ENCODE peak calls at places on chromosomes 4 and X, in ten cellular contexts. J is A549, S is IMR-90, Z is glutamatergic neuron, M is endothelial cell, L is GM13976, A is natural killer cell, I is ascending aorta, N is WTC11, X is PC-3. D is an unnamed sample.

GRCh38 chrX:5117816-5118215 is 1110.9 kb downstream of the NLGN4X start:
- DNase-seq in J (no peak), N (no peak), Z (no peak), S (no peak), L (no peak), M (no peak), A (no peak), I (no peak), X (peak), D (no peak)

GRCh38 chrX:36575670-36576069 is 432.5 kb upstream of the FAM47C start:
- DNase-seq in Z (no peak), X (no peak), S (no peak), L (no peak), A (no peak), J (no peak), N (peak), M (no peak), I (no peak), D (no peak)

GRCh38 chr4:113052379-113052951 is 3.0 kb downstream of the ANK2 start:
- DNase-seq in Z (no peak), L (peak), X (peak), N (no peak), I (no peak), A (no peak), J (no peak), S (peak), M (no peak), D (no peak)

GRCh38 chrX:46642145-46642544 is 68.6 kb downstream of the CHST7 start:
- DNase-seq in L (no peak), A (no peak), Z (no peak), N (no peak), M (no peak), J (peak), I (no peak), S (peak), X (peak), D (no peak)

GRCh38 chr4:71497078-71497477 is 158.3 kb downstream of the SLC4A4 start:
- DNase-seq in M (no peak), L (no peak), A (no peak), S (no peak), N (no peak), J (no peak), Z (no peak), I (no peak), X (no peak), D (no peak)

GRCh38 chr4:119211856-119212250 is 660 bp upstream of the USP53 start:
- DNase-seq in A (no peak), Z (no peak), X (no peak), S (no peak), I (no peak), J (no peak), N (no peak), L (no peak), M (no peak), D (no peak)

GRCh38 chr4:102625232-102625930 is 124.2 kb downstream of the NFKB1 start:
- DNase-seq in X (peak), A (peak), I (no peak), M (no peak), S (peak), J (no peak), L (peak), N (peak), Z (no peak), D (no peak)

GRCh38 chrX:107574054-107574683 is 54.1 kb upstream of the PRPS1 start:
- DNase-seq in X (peak), S (peak), A (no peak), N (no peak), M (no peak), Z (no peak), L (no peak), J (peak), I (no peak), D (no peak)

GRCh38 chr4:53929955-53930798 is 134.2 kb downstream of the CHIC2 start:
- DNase-seq in X (peak), A (peak), L (peak), Z (peak), S (peak), M (peak), N (peak), J (peak), I (peak), D (no peak)

GRCh38 chrX:40140706-40141499 is 43.1 kb upstream of the BCOR start:
- DNase-seq in N (peak), Z (no peak), L (no peak), M (no peak), J (no peak), A (no peak), I (peak), S (peak), X (no peak), D (no peak)

GRCh38 chrX:13761606-13762005 is 27.1 kb downstream of the OFD1 start:
- DNase-seq in L (peak), M (no peak), N (peak), Z (no peak), I (no peak), J (no peak), A (no peak), S (peak), X (no peak), D (no peak)

GRCh38 chrX:54422168-54422567 is 18.0 kb upstream of the TSR2 start:
- DNase-seq in S (no peak), J (no peak), N (no peak), A (no peak), Z (no peak), M (no peak), X (no peak), I (no peak), L (no peak), D (no peak)

GRCh38 chr4:33161202-33161601 is 2441.0 kb downstream of the PCDH7 start:
- DNase-seq in X (no peak), A (no peak), S (no peak), I (no peak), M (no peak), J (no peak), L (no peak), N (no peak), Z (no peak), D (no peak)

GRCh38 chr4:2159931-2160330 is 82.0 kb downstream of the HAUS3 start:
- DNase-seq in L (no peak), Z (no peak), M (no peak), S (peak), N (no peak), A (no peak), I (no peak), X (no peak), J (no peak), D (no peak)

GRCh38 chr4:186015212-186015817 is 53.6 kb upstream of the TLR3 start:
- DNase-seq in X (peak), A (no peak), J (no peak), N (no peak), Z (no peak), L (no peak), I (no peak), S (no peak), M (no peak), D (no peak)

GRCh38 chr4:1462768-1463075 is 56.5 kb upstream of the NKX1-1 start:
- DNase-seq in S (no peak), J (no peak), X (no peak), I (no peak), M (no peak), N (no peak), Z (no peak), L (no peak), A (peak), D (no peak)

GRCh38 chr4:3257691-3258482 is 8.9 kb downstream of the MSANTD1 start:
- DNase-seq in Z (no peak), M (no peak), A (no peak), X (peak), I (peak), J (no peak), S (peak), N (peak), L (no peak), D (peak)

GRCh38 chrX:136273986-136274385 is 22.8 kb upstream of the MAP7D3 start:
- DNase-seq in Z (no peak), L (no peak), A (no peak), M (no peak), J (no peak), I (no peak), X (no peak), S (no peak), N (no peak), D (no peak)

GRCh38 chr4:118034061-118034785 is at the start of gene NDST3:
- DNase-seq in N (peak), J (peak), X (peak), L (peak), Z (peak), A (no peak), I (no peak), M (peak), S (peak), D (no peak)

GRCh38 chrX:133781174-133781573 is 204.2 kb downstream of the GPC3 start:
- DNase-seq in A (no peak), L (no peak), X (no peak), S (no peak), I (no peak), J (no peak), M (no peak), Z (no peak), N (no peak), D (no peak)

DNA sequence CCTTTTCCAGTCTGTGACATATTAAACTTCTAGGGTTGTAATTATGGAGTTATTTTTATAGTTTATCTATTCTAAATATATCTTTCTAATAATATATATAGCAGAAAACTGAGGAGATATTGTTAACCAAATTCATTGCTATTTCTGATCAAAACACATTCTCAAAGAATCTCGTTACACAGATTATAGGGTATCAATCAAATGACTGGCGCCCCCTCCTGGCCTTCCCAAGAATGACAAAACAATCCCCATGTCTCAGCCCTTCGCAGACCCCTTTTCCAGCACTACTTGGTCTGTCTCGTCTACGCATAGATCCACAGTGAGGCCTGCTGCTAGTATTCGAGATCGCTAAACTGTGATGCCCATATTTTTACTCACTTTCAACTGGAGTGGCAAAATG is 209.3 kb downstream of the GPC3 start:
- DNase-seq in L (peak), M (peak), Z (peak), N (peak), S (no peak), I (no peak), X (peak), J (no peak), A (no peak), D (no peak)
- TF ChIP-seq CTCF in L (peak), M (peak), Z (peak), N (peak), S (peak), I (no peak), X (peak), J (peak), A (peak), D (no peak)

GRCh38 chr4:178632415-178632814 is 1190.2 kb upstream of the AGA start:
- DNase-seq in A (no peak), M (no peak), I (no peak), Z (no peak), S (no peak), X (peak), J (no peak), N (no peak), L (no peak), D (no peak)

GRCh38 chr4:178633263-178633662 is 1191.0 kb upstream of the AGA start:
- DNase-seq in J (no peak), X (peak), L (no peak), S (no peak), A (no peak), N (no peak), I (no peak), M (no peak), Z (no peak), D (no peak)
- TF ChIP-seq CTCF in J (no peak), X (peak), L (no peak), S (no peak), A (no peak), N (no peak), I (no peak), M (peak), Z (peak), D (no peak)

DNA sequence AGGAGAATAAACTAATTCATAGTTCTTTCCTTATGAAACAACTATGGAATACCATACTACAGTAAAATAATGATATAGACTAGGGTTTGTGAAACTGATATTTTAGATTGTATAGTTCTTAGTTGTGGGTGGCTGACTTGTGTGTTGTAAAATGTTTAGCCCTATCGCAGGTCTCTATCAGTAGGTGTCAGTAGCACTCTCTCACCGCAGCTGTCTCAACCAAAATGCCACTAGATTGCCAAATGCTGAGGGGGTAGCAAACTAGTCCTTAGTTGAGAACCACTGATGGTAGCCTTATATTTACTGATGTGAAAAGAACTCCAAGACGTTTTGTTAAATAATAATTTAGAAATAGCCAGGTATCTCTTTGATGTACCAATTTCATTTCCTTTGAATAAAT is 48.1 kb downstream of the RHOXF2B start:
- DNase-seq in N (no peak), A (no peak), M (no peak), L (no peak), I (no peak), J (no peak), Z (no peak), X (no peak), S (no peak), D (no peak)
- TF ChIP-seq CTCF in N (no peak), A (no peak), M (no peak), L (no peak), I (no peak), J (no peak), Z (no peak), X (peak), S (no peak), D (no peak)

DNA sequence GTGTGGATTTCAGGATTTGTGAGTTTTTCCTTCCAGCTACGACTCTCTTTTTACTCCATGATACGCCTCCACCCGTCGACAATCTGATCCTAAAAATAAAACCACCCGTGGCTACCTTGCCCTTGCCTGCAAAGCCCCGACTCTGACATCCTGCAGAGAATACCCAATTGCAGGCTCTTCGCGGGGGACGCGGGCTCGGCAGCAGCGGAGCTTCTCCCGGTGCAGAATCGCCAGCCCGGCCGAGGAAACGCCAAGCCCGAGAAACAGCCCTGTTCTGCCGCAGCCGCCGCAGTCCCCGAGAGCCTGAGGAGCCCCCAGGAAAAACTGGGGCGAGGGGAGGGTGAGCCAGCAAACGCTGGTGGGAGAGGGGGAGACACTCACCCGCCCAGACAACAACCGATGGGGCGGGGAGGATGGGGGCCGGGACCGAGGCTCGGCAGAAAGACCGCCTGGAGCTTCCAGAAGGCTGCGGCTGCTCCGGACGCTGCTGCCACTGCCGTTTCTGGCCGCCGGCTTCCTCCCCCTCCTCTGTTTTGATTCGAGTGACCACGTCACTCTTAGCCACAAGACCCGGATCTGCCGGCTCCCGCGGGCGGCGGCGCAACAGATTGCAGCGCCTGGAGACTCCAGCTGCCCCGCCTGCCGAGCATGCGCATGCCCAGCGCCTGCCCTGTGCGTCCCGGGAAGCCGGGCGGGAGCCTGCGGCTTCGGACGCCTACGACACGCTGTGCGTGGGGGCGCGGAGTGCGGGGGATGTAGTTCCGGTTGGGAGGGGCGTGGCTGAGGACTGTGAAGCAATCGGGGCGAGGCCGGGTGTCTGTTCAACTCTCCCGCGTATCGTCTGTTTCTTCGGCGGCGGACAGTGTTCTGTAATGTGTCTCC is at the start of gene SMIM14:
- DNase-seq in X (peak), A (peak), I (peak), Z (peak), N (peak), J (peak), L (peak), M (peak), S (peak), D (peak)
- TF ChIP-seq CTCF in X (no peak), A (no peak), I (peak), Z (no peak), N (no peak), J (no peak), L (no peak), M (no peak), S (no peak), D (no peak)

DNA sequence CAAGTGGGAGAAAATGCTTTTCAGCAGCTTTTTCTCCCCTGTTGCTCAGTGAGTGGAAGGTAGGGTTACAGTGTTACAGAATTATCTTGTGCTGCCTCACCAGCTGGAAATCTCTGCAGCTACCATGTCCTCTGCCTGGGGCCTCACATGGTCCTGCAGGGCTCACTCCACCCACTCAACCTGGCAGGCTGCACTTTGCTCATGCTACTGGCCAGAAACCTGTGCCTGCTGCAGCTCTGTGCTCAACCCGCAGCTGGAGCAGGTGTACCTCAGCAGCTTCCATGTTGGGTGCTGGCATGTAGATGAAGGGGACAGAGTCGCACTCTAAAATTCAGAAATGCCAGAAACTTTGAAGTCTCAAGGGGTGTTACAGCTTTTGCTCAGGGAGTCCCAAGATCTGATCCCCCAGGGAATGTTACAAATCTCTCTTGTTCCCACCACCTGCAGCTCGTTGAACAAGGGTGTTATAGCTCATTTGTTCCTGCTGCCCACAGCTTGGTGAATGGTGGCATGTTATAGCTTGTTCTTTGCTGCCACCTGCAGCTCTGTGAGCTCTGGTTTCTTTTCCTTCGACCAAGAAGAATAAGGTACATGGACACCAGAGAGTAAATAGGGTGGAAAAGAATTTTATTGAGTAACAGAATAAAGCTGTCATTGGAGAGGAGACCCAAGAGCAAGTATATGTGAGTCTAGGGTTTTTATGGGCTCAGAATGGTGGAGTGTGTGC is 845.8 kb downstream of the TECRL start:
- DNase-seq in L (no peak), S (no peak), X (peak), M (no peak), A (no peak), I (no peak), J (no peak), N (peak), Z (no peak), D (no peak)
- TF ChIP-seq CTCF in L (no peak), S (no peak), X (peak), M (no peak), A (no peak), I (no peak), J (no peak), N (no peak), Z (no peak), D (no peak)

GRCh38 chrX:71911023-71911730 is 532 bp downstream of the NHSL2 start:
- DNase-seq in X (no peak), M (peak), J (peak), S (no peak), A (peak), L (peak), I (no peak), N (peak), Z (peak), D (no peak)
- TF ChIP-seq CTCF in X (peak), M (peak), J (peak), S (no peak), A (peak), L (no peak), I (no peak), N (no peak), Z (peak), D (no peak)

DNA sequence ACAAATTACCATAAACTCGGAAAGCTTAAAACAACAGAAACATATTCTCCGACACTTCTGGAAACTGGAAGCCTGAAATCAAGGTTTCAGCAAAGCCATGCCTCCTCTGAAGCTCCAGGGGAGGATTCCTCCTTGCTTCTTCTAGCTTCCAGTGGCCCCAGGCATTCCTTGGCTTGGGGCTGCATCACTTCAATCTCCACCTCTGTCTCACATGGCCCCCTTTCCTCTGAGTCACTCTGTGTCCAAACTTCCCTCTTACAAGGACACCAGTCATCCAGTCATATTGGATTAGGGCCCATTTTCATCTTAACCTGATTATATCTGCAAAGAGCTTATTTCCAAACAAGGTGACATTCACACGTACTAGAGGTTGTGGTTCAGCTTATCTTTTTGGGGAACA is 17.3 kb downstream of the PARM1 start:
- DNase-seq in I (no peak), X (peak), J (no peak), A (no peak), S (no peak), N (no peak), L (no peak), M (no peak), Z (no peak), D (no peak)
- TF ChIP-seq CTCF in I (no peak), X (no peak), J (no peak), A (no peak), S (no peak), N (no peak), L (no peak), M (no peak), Z (no peak), D (no peak)

D was measured in activated B cell treated with CpG ODN at 0.5 μM for 24 hours.